ENCODE peak calls at places on chromosomes 2 and 18, in four cellular contexts. Q is mesendoderm, N is H1, C is H9. H is an unnamed sample.

GRCh38 chr2:95023222-95023597 is 2.3 kb upstream of the MAL start:
- DNase-seq in Q (no peak), N (no peak), C (no peak), H (peak)

GRCh38 chr2:103367877-103368276 is 606.0 kb downstream of the TMEM182 start:
- DNase-seq in Q (no peak), N (no peak), C (no peak), H (no peak)

GRCh38 chr2:213285404-213285803 is 1.1 kb downstream of the SPAG16 start:
- DNase-seq in Q (no peak), N (no peak), C (no peak), H (no peak)

GRCh38 chr2:112794131-112794733 is 9.9 kb upstream of the IL1A start:
- DNase-seq in Q (peak), N (no peak), C (no peak), H (peak)

GRCh38 chr2:17583166-17583565 is 42.7 kb downstream of the VSNL1 start:
- DNase-seq in Q (no peak), N (no peak), C (no peak), H (no peak)

GRCh38 chr2:239346676-239347075 is 54.1 kb downstream of the HDAC4 start:
- DNase-seq in Q (no peak), N (no peak), C (no peak), H (no peak)

GRCh38 chr2:152585830-152586484 is 131.3 kb downstream of the PRPF40A start:
- DNase-seq in Q (no peak), N (no peak), C (no peak), H (no peak)

GRCh38 chr2:212537311-212538155 is 1.1 kb downstream of the ERBB4 start:
- DNase-seq in Q (peak), N (no peak), C (peak), H (peak)

GRCh38 chr18:7609617-7610016 is 42.5 kb downstream of the PTPRM start:
- DNase-seq in Q (peak), N (no peak), C (no peak), H (no peak)

GRCh38 chr2:240792658-240793312 is 27.2 kb downstream of the KIF1A start:
- DNase-seq in Q (no peak), N (no peak), C (no peak), H (no peak)

GRCh38 chr2:45412754-45413379 is 198.2 kb downstream of the SRBD1 start:
- DNase-seq in Q (peak), N (peak), C (no peak), H (no peak)

GRCh38 chr2:217434183-217434620 is 568.6 kb downstream of the TNS1 start:
- DNase-seq in Q (peak), N (peak), C (peak), H (peak)

GRCh38 chr2:147679664-147680502 is 164.9 kb upstream of the ACVR2A start:
- DNase-seq in Q (no peak), N (no peak), C (no peak), H (no peak)

GRCh38 chr2:205644018-205644417 is 38.3 kb upstream of the NRP2 start:
- DNase-seq in Q (no peak), N (no peak), C (no peak), H (peak)

GRCh38 chr2:62178741-62179271 is 17.1 kb upstream of the B3GNT2 start:
- DNase-seq in Q (no peak), N (no peak), C (no peak), H (no peak)

GRCh38 chr2:23301151-23301550 is 83.8 kb upstream of the KLHL29 start:
- DNase-seq in Q (no peak), N (no peak), C (no peak), H (no peak)

GRCh38 chr2:66547113-66547512 is 112.2 kb downstream of the MEIS1 start:
- DNase-seq in Q (no peak), N (no peak), C (no peak), H (no peak)

DNA sequence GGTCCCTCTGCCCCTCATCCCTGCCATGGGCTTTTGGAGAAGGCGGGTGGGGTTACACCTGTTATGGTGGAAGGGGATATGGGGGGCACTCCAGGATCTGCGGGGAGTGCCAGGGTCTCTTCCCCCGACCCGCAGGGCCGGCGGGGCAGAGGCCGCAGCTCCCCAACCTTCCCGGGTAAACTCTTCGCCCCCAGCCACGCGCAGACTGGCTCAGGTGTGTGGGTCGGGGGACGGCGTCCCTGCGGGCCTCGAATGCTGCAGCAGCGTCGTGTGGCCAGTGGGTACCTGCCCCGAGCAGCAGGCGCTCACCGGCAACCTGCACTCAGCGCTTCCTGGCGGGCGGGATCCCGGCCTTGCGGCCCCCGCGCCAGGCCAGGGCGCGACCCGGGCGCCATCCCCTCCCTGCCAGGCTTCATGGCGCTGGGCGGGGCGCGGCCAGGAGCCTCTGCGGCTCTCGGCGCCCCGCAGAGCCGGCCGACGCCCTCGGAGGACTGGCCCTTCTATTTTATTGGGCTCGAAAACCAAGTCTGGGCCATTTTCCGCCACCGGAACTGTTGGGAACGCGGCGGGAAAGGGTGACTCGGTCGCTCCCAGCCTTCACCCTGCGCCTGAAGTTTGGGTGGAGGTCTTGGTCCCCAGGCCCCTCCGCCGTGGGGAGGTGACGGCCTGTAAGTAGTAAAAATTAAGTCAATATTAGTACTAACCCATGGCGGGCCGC is 4.5 kb downstream of the GBX2 start:
- DNase-seq in Q (no peak), N (no peak), C (no peak), H (no peak)
- H3K23ac ChIP-seq in Q (no peak), N (no peak), C (no peak), H (no peak)

DNA sequence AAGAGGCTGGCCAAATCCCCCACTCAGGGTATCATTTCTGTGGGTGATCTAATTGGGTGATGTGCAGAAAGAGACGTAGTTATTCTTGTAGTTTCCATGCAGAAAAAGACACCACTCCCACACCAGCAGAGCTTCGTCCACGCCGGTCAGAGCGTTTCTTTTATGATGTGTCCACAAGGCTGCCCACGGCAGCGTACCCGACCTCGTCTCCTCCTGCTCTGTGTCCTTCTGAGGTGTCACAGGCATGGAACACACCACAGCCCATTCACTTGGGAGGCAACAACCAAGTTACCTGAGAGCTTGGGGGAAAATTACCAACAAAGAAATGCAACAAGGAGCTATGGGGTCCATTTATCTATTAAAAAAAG is 131.3 kb downstream of the PXDN start:
- DNase-seq in Q (no peak), N (no peak), C (no peak), H (no peak)
- H2AK5ac ChIP-seq in Q (no peak), N (no peak), C (no peak), H (no peak)

GRCh38 chr2:167697961-167698360 is 549.4 kb downstream of the STK39 start:
- DNase-seq in Q (no peak), N (no peak), C (no peak), H (no peak)
- H3K23ac ChIP-seq in Q (no peak), N (no peak), C (no peak), H (no peak)

GRCh38 chr2:128594273-128594910 is 275.7 kb upstream of the HS6ST1 start:
- DNase-seq in Q (no peak), N (no peak), C (no peak), H (no peak)
- H2AK5ac ChIP-seq in Q (no peak), N (no peak), C (no peak), H (no peak)

GRCh38 chr2:38668787-38669479 is 3.0 kb downstream of the GALM start:
- DNase-seq in Q (no peak), N (no peak), C (no peak), H (no peak)

GRCh38 chr2:38671303-38671702 is 5.4 kb downstream of the GALM start:
- DNase-seq in Q (peak), N (no peak), C (peak), H (no peak)

GRCh38 chr2:38668092-38668491 is 2.2 kb downstream of the GALM start:
- DNase-seq in Q (no peak), N (no peak), C (no peak), H (no peak)

GRCh38 chr2:38665854-38666577 is at the start of gene GALM:
- DNase-seq in Q (peak), N (peak), C (peak), H (peak)

GRCh38 chr2:38666578-38666926 is 638 bp downstream of the GALM start:
- DNase-seq in Q (no peak), N (no peak), C (no peak), H (no peak)
- H3K23ac ChIP-seq in Q (no peak), N (no peak), C (no peak), H (no peak)

GRCh38 chr2:85444629-85445028 is 26.1 kb downstream of the SH2D6 start:
- DNase-seq in Q (no peak), N (no peak), C (no peak), H (no peak)
- H2AK5ac ChIP-seq in Q (no peak), N (no peak), C (no peak), H (no peak)

GRCh38 chr2:163595033-163595432 is 140.8 kb downstream of the FIGN start:
- DNase-seq in Q (no peak), N (no peak), C (no peak), H (no peak)
- H3K23ac ChIP-seq in Q (no peak), N (no peak), C (no peak), H (no peak)

DNA sequence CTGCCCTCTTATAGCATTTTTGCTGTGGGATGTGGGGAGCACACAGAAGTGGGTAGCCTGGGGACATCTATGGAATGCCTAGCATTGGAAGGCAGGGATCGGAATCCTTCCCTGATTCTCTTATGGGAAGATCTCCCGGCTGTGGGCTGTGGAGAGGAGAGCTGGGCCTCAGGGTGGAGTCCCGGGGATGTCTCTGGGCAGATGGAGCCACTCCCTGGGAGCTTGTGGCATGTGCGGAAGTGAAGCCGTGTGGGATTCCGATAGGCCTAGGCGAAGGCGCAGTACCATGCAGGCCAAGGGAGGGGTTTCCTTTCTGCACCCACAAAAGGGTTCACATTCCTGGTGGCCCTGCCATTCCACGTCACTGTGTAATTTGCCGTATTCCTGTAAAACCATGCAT is 87.9 kb downstream of the GLI2 start:
- DNase-seq in Q (no peak), N (no peak), C (no peak), H (no peak)
- H2AK5ac ChIP-seq in Q (no peak), N (no peak), C (no peak), H (no peak)

GRCh38 chr2:177667626-177668025 is 275.1 kb downstream of the AGPS start:
- DNase-seq in Q (peak), N (no peak), C (no peak), H (no peak)
- H3K23ac ChIP-seq in Q (no peak), N (no peak), C (no peak), H (no peak)